ENCODE peak calls at places on chromosomes 4 and X, in five cellular contexts. A is A549, Q is transverse colon, L is sigmoid colon, M is suprapubic skin. R is an unnamed sample.

GRCh38 chr4:82899339-82899738 is 1.2 kb upstream of the THAP9 start:
- DNase-seq in M (no peak), Q (no peak), L (no peak), A (no peak), R (no peak)

GRCh38 chrX:71938371-71938770 is 27.7 kb downstream of the NHSL2 start:
- DNase-seq in L (no peak), A (no peak), M (no peak), Q (no peak), R (no peak)

GRCh38 chr4:151417766-151418376 is 8.9 kb downstream of the FHIP1A start:
- DNase-seq in M (no peak), A (no peak), Q (no peak), L (no peak), R (no peak)

GRCh38 chrX:20237864-20238263 is 28.8 kb downstream of the RPS6KA3 start:
- DNase-seq in A (no peak), L (no peak), M (no peak), Q (no peak), R (no peak)

GRCh38 chrX:40297949-40298539 is 200.3 kb upstream of the BCOR start:
- DNase-seq in Q (no peak), M (no peak), A (no peak), L (no peak), R (no peak)

GRCh38 chr4:36273276-36273675 is 8.1 kb upstream of the DTHD1 start:
- DNase-seq in Q (no peak), L (no peak), A (no peak), M (no peak), R (no peak)

GRCh38 chrX:43526206-43526605 is 129.9 kb upstream of the MAOA start:
- DNase-seq in L (no peak), Q (no peak), A (no peak), M (no peak), R (no peak)

GRCh38 chrX:114127411-114128025 is 456.4 kb upstream of the HTR2C start:
- DNase-seq in L (peak), Q (no peak), A (no peak), M (no peak), R (no peak)

GRCh38 chr4:1793496-1793840 is 375 bp downstream of the FGFR3 start:
- DNase-seq in M (no peak), L (no peak), Q (peak), A (peak), R (no peak)

GRCh38 chr4:38078590-38079381 is 118.6 kb downstream of the PTTG2 start:
- DNase-seq in M (no peak), Q (peak), L (no peak), A (no peak), R (no peak)

GRCh38 chr4:186067757-186068385 is 1.1 kb upstream of the TLR3 start:
- DNase-seq in M (no peak), A (no peak), Q (peak), L (peak), R (peak)

GRCh38 chr4:38011484-38012162 is 51.4 kb downstream of the PTTG2 start:
- DNase-seq in Q (no peak), A (no peak), L (no peak), M (no peak), R (no peak)

GRCh38 chr4:183397741-183398297 is 46.6 kb upstream of the CDKN2AIP start:
- DNase-seq in Q (no peak), A (no peak), M (no peak), L (peak), R (no peak)

GRCh38 chrX:151773434-151773833 is 38.9 kb downstream of the CNGA2 start:
- DNase-seq in A (no peak), L (no peak), M (no peak), Q (no peak), R (no peak)

GRCh38 chrX:9622128-9622527 is 143.5 kb downstream of the GPR143 start:
- DNase-seq in M (no peak), Q (no peak), A (no peak), L (no peak), R (no peak)

GRCh38 chr4:7328913-7329638 is 105.7 kb downstream of the PSAPL1 start:
- DNase-seq in Q (no peak), M (no peak), A (peak), L (no peak), R (no peak)
- TF ChIP-seq CTCF in Q (no peak), M (no peak), A (no peak), L (no peak), R (no peak)

DNA sequence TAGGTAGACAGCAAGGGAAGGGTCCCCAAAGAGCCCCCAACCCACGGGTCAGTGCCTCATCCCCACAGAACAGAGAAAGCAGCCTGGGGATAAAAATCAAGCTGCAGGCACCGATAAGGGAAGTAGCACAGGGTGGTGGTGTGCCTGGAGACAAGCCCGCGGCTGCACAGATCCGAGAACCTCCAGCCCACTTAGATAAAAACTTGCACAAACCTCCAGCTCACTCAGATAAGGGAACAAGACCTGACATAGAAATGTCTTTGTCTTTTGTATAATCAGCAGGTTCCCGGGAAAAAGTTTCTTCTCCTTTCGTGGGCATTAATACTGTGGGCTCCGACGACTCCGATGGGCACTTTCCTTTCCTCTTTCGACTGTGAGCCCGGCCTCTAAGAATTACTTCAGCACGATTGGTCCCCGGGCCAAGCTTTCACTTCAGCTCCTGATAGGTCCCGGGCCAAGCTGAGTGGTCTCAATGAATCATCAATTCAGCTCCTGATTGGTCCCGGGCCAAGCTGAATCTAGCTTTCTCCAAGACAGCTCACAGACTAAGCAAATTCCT is 32.4 kb downstream of the PRDX4 start:
- DNase-seq in Q (no peak), A (no peak), M (no peak), L (no peak), R (peak)
- TF ChIP-seq EP300 in Q (no peak), A (no peak), M (no peak), L (no peak), R (no peak)

GRCh38 chr4:113784497-113785254 is 23.1 kb upstream of the CAMK2D start:
- DNase-seq in A (no peak), L (no peak), M (no peak), Q (no peak), R (no peak)
- H3K27ac ChIP-seq in A (peak), L (no peak), M (no peak), Q (no peak), R (no peak)

DNA sequence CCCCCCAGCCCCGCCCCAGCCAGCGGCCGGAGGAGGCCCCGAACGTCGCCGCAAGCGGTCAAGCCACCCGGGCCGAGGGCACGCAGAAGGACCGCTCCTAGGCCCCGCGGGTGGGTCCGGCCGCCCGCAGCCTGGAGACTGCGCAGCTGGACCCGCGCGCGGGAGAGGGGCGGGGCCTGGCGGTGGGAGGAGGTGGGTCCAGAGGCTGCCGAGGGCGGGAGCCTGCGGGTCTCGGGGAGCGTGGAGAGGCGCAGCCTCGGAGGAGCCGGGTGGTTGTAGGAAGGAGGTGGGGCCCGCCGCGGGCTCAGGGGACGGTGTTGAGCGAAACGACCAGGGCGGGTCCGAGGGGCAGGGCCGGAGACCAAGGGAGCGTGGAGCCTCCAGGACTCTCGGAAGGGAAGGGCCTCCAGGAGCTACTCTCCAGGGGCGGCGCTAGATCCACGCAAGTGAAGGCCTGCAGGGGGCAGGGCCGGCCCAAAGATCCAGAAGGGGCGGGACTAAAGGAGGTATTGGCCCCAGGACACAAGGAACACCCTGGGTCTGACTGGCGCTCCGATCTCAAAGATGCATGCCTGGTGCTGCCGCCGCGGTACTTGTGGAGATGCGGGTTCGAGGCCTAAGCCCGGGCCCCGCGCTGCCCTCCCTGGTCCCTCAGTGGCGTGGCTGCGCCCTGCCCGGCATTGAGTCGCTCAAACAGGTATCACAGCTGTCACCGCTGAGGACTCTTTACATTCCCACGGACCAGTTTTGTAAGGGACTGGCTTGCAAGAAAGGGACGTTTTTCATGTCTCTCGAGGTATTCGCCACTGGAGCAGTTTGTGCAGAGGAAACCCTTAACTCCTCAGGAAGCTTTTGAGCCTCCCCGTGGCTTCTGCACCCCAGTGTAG is 5.9 kb downstream of the TIMM17B start:
- DNase-seq in A (peak), Q (peak), M (peak), L (peak), R (peak)
- TF ChIP-seq CTCF in A (peak), Q (peak), M (peak), L (peak), R (peak)

DNA sequence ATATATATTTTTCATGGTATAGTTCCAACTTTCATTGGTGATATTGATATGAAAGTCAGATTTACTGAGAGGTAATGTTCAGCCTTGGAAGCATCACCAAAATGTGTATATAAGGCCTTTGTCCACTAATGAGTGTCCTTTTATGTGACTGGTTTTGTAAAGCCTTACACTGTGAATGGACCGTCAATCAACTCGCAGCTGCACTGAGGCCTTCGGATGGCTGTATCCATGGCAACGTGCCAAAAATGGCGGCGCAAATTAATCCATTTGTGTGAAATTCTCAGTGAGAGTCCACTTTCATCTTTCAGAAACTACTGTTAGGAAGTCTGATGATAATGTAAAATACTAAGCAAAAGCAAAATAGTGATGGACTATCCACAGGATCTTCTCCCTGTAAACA is 131.7 kb downstream of the SPCS3 start:
- DNase-seq in M (no peak), Q (no peak), A (no peak), L (no peak), R (no peak)
- TF ChIP-seq EP300 in M (no peak), Q (no peak), A (no peak), L (no peak), R (no peak)

GRCh38 chrX:14802943-14803710 is 69.7 kb downstream of the FANCB start:
- DNase-seq in Q (no peak), M (no peak), A (no peak), L (no peak), R (no peak)
- H3K27ac ChIP-seq in Q (no peak), M (no peak), A (no peak), L (no peak), R (no peak)

DNA sequence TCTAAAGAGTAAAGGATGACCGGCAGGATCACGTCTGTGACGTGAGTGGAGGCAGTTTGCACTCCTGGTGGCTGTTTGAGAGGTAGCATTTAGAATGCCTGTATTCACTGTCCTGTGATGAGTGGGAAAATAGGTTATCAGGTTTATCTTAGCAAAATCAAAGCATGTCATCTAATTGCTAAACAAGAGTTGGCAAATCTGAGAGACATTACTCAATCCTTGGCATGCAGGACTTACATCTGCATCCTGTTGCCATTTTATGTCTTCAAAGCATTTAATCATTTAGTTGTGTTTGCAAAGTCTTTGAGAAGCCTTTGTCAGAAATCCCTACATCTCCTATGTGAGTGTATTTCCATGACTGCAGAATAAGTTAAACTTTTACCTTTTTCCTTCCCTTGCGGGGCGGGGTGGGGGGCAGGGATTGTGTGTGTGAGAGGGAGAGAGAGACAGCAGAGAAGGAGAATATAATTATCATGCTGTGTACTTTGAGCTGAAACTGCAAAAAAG is 41.4 kb upstream of the MSANTD1 start:
- DNase-seq in A (no peak), M (no peak), L (no peak), Q (no peak), R (no peak)
- TF ChIP-seq CTCF in A (no peak), M (no peak), L (no peak), Q (no peak), R (no peak)